ENCODE peak calls at places on chromosomes 5 and 9, in four cellular contexts. One of them, this sample, is unnamed.

GRCh38 chr9:101270325-101270701 is 114.5 kb downstream of the BAAT start:
- DNase-seq in GM18507: no peak
- DNase-seq in WERI-Rb-1: no peak
- DNase-seq in stimulated activated CD4-positive, alpha-beta T cell treated with anti-CD3 and anti-CD28 coated beads, Interleukin-4, amount 100 ng/mL, for 24 hours: no peak
- DNase-seq in this sample: no peak

GRCh38 chr9:31290731-31291130 is 1093.7 kb upstream of the ACO1 start:
- DNase-seq in stimulated activated CD4-positive, alpha-beta T cell treated with anti-CD3 and anti-CD28 coated beads, Interleukin-4, amount 100 ng/mL, for 24 hours: no peak
- DNase-seq in WERI-Rb-1: no peak
- DNase-seq in GM18507: no peak
- DNase-seq in this sample: no peak

GRCh38 chr5:108326982-108327381 is 54.9 kb downstream of the FBXL17 start:
- DNase-seq in GM18507: no peak
- DNase-seq in stimulated activated CD4-positive, alpha-beta T cell treated with anti-CD3 and anti-CD28 coated beads, Interleukin-4, amount 100 ng/mL, for 24 hours: no peak
- DNase-seq in WERI-Rb-1: no peak
- DNase-seq in this sample: no peak

GRCh38 chr9:31355159-31355882 is 1029.1 kb upstream of the ACO1 start:
- DNase-seq in WERI-Rb-1: no peak
- DNase-seq in stimulated activated CD4-positive, alpha-beta T cell treated with anti-CD3 and anti-CD28 coated beads, Interleukin-4, amount 100 ng/mL, for 24 hours: no peak
- DNase-seq in GM18507: no peak
- DNase-seq in this sample: no peak

GRCh38 chr5:157602505-157602904 is 26.9 kb upstream of the ADAM19 start:
- DNase-seq in stimulated activated CD4-positive, alpha-beta T cell treated with anti-CD3 and anti-CD28 coated beads, Interleukin-4, amount 100 ng/mL, for 24 hours: peak
- DNase-seq in WERI-Rb-1: no peak
- DNase-seq in GM18507: no peak
- DNase-seq in this sample: peak

GRCh38 chr9:96299823-96300222 is 2.2 kb downstream of the HSD17B3 start:
- DNase-seq in stimulated activated CD4-positive, alpha-beta T cell treated with anti-CD3 and anti-CD28 coated beads, Interleukin-4, amount 100 ng/mL, for 24 hours: no peak
- DNase-seq in WERI-Rb-1: peak
- DNase-seq in GM18507: no peak
- DNase-seq in this sample: no peak

GRCh38 chr5:180209137-180209581 is at the start of gene RASGEF1C:
- DNase-seq in stimulated activated CD4-positive, alpha-beta T cell treated with anti-CD3 and anti-CD28 coated beads, Interleukin-4, amount 100 ng/mL, for 24 hours: peak
- DNase-seq in GM18507: peak
- DNase-seq in WERI-Rb-1: peak
- DNase-seq in this sample: peak

GRCh38 chr9:136648746-136649145 is 14.0 kb upstream of the EGFL7 start:
- DNase-seq in GM18507: no peak
- DNase-seq in WERI-Rb-1: no peak
- DNase-seq in stimulated activated CD4-positive, alpha-beta T cell treated with anti-CD3 and anti-CD28 coated beads, Interleukin-4, amount 100 ng/mL, for 24 hours: no peak
- DNase-seq in this sample: no peak

GRCh38 chr9:133693703-133694529 is 44.2 kb downstream of the SARDH start:
- DNase-seq in GM18507: no peak
- DNase-seq in WERI-Rb-1: no peak
- DNase-seq in stimulated activated CD4-positive, alpha-beta T cell treated with anti-CD3 and anti-CD28 coated beads, Interleukin-4, amount 100 ng/mL, for 24 hours: no peak
- DNase-seq in this sample: no peak

GRCh38 chr9:21413089-21414023 is 4.4 kb downstream of the IFNA8 start:
- DNase-seq in stimulated activated CD4-positive, alpha-beta T cell treated with anti-CD3 and anti-CD28 coated beads, Interleukin-4, amount 100 ng/mL, for 24 hours: no peak
- DNase-seq in GM18507: no peak
- DNase-seq in WERI-Rb-1: no peak
- DNase-seq in this sample: peak

GRCh38 chr5:100110497-100110896 is 424.7 kb upstream of the FAM174A start:
- DNase-seq in GM18507: no peak
- DNase-seq in stimulated activated CD4-positive, alpha-beta T cell treated with anti-CD3 and anti-CD28 coated beads, Interleukin-4, amount 100 ng/mL, for 24 hours: no peak
- DNase-seq in WERI-Rb-1: no peak
- DNase-seq in this sample: no peak

GRCh38 chr5:144577676-144578075 is 407.0 kb downstream of the KCTD16 start:
- DNase-seq in GM18507: no peak
- DNase-seq in stimulated activated CD4-positive, alpha-beta T cell treated with anti-CD3 and anti-CD28 coated beads, Interleukin-4, amount 100 ng/mL, for 24 hours: no peak
- DNase-seq in WERI-Rb-1: no peak
- DNase-seq in this sample: no peak

GRCh38 chr9:131033269-131034224 is 24.6 kb downstream of the LAMC3 start:
- DNase-seq in stimulated activated CD4-positive, alpha-beta T cell treated with anti-CD3 and anti-CD28 coated beads, Interleukin-4, amount 100 ng/mL, for 24 hours: no peak
- DNase-seq in WERI-Rb-1: no peak
- DNase-seq in GM18507: no peak
- DNase-seq in this sample: no peak

GRCh38 chr9:87647114-87647513 is 78.8 kb upstream of the CTSL start:
- DNase-seq in GM18507: no peak
- DNase-seq in stimulated activated CD4-positive, alpha-beta T cell treated with anti-CD3 and anti-CD28 coated beads, Interleukin-4, amount 100 ng/mL, for 24 hours: no peak
- DNase-seq in WERI-Rb-1: no peak
- DNase-seq in this sample: no peak

GRCh38 chr5:11599499-11599898 is 304.7 kb downstream of the CTNND2 start:
- DNase-seq in WERI-Rb-1: no peak
- DNase-seq in stimulated activated CD4-positive, alpha-beta T cell treated with anti-CD3 and anti-CD28 coated beads, Interleukin-4, amount 100 ng/mL, for 24 hours: no peak
- DNase-seq in GM18507: no peak
- DNase-seq in this sample: no peak

GRCh38 chr9:128374221-128374675 is 3.1 kb downstream of the URM1 start:
- DNase-seq in WERI-Rb-1: no peak
- DNase-seq in stimulated activated CD4-positive, alpha-beta T cell treated with anti-CD3 and anti-CD28 coated beads, Interleukin-4, amount 100 ng/mL, for 24 hours: no peak
- DNase-seq in GM18507: no peak
- DNase-seq in this sample: no peak

GRCh38 chr5:178110511-178110910 is 2.8 kb upstream of the N4BP3 start:
- DNase-seq in stimulated activated CD4-positive, alpha-beta T cell treated with anti-CD3 and anti-CD28 coated beads, Interleukin-4, amount 100 ng/mL, for 24 hours: no peak
- DNase-seq in WERI-Rb-1: no peak
- DNase-seq in GM18507: no peak
- DNase-seq in this sample: no peak

GRCh38 chr9:133103987-133104505 is 17.0 kb downstream of the RALGDS start:
- DNase-seq in WERI-Rb-1: no peak
- DNase-seq in GM18507: no peak
- DNase-seq in stimulated activated CD4-positive, alpha-beta T cell treated with anti-CD3 and anti-CD28 coated beads, Interleukin-4, amount 100 ng/mL, for 24 hours: no peak
- DNase-seq in this sample: no peak

GRCh38 chr5:149422429-149423286 is 43.6 kb upstream of the IL17B start:
- DNase-seq in stimulated activated CD4-positive, alpha-beta T cell treated with anti-CD3 and anti-CD28 coated beads, Interleukin-4, amount 100 ng/mL, for 24 hours: no peak
- DNase-seq in WERI-Rb-1: peak
- DNase-seq in GM18507: no peak
- DNase-seq in this sample: no peak

GRCh38 chr5:35331941-35332340 is 101.7 kb upstream of the PRLR start:
- DNase-seq in GM18507: no peak
- DNase-seq in stimulated activated CD4-positive, alpha-beta T cell treated with anti-CD3 and anti-CD28 coated beads, Interleukin-4, amount 100 ng/mL, for 24 hours: no peak
- DNase-seq in WERI-Rb-1: no peak
- DNase-seq in this sample: no peak

GRCh38 chr5:32030226-32030625 is 143.9 kb downstream of the GOLPH3 start:
- DNase-seq in GM18507: no peak
- DNase-seq in stimulated activated CD4-positive, alpha-beta T cell treated with anti-CD3 and anti-CD28 coated beads, Interleukin-4, amount 100 ng/mL, for 24 hours: no peak
- DNase-seq in WERI-Rb-1: no peak
- DNase-seq in this sample: no peak

GRCh38 chr5:15799014-15799413 is 299.0 kb downstream of the FBXL7 start:
- DNase-seq in GM18507: no peak
- DNase-seq in stimulated activated CD4-positive, alpha-beta T cell treated with anti-CD3 and anti-CD28 coated beads, Interleukin-4, amount 100 ng/mL, for 24 hours: no peak
- DNase-seq in WERI-Rb-1: no peak
- DNase-seq in this sample: no peak

GRCh38 chr5:140113699-140114263 is at the start of gene PURA:
- DNase-seq in stimulated activated CD4-positive, alpha-beta T cell treated with anti-CD3 and anti-CD28 coated beads, Interleukin-4, amount 100 ng/mL, for 24 hours: peak
- DNase-seq in WERI-Rb-1: peak
- DNase-seq in GM18507: peak
- DNase-seq in this sample: peak

GRCh38 chr9:14175778-14176177 is 138.2 kb downstream of the NFIB start:
- DNase-seq in WERI-Rb-1: no peak
- DNase-seq in stimulated activated CD4-positive, alpha-beta T cell treated with anti-CD3 and anti-CD28 coated beads, Interleukin-4, amount 100 ng/mL, for 24 hours: no peak
- DNase-seq in GM18507: no peak
- DNase-seq in this sample: no peak

GRCh38 chr5:56499877-56500276 is 266.7 kb upstream of the ANKRD55 start:
- DNase-seq in WERI-Rb-1: no peak
- DNase-seq in stimulated activated CD4-positive, alpha-beta T cell treated with anti-CD3 and anti-CD28 coated beads, Interleukin-4, amount 100 ng/mL, for 24 hours: no peak
- DNase-seq in GM18507: no peak
- DNase-seq in this sample: no peak

GRCh38 chr5:156406023-156406422 is 79.1 kb downstream of the SGCD start:
- DNase-seq in stimulated activated CD4-positive, alpha-beta T cell treated with anti-CD3 and anti-CD28 coated beads, Interleukin-4, amount 100 ng/mL, for 24 hours: no peak
- DNase-seq in GM18507: no peak
- DNase-seq in WERI-Rb-1: no peak
- DNase-seq in this sample: no peak

GRCh38 chr5:124748687-124749594 is 2.5 kb upstream of the ZNF608 start:
- DNase-seq in WERI-Rb-1: peak
- DNase-seq in GM18507: peak
- DNase-seq in stimulated activated CD4-positive, alpha-beta T cell treated with anti-CD3 and anti-CD28 coated beads, Interleukin-4, amount 100 ng/mL, for 24 hours: no peak
- DNase-seq in this sample: no peak

GRCh38 chr5:91128604-91129003 is 254.5 kb downstream of the ARRDC3 start:
- DNase-seq in GM18507: no peak
- DNase-seq in stimulated activated CD4-positive, alpha-beta T cell treated with anti-CD3 and anti-CD28 coated beads, Interleukin-4, amount 100 ng/mL, for 24 hours: no peak
- DNase-seq in WERI-Rb-1: no peak
- DNase-seq in this sample: no peak

GRCh38 chr9:4787876-4788275 is 4.9 kb upstream of the RCL1 start:
- DNase-seq in stimulated activated CD4-positive, alpha-beta T cell treated with anti-CD3 and anti-CD28 coated beads, Interleukin-4, amount 100 ng/mL, for 24 hours: no peak
- DNase-seq in GM18507: no peak
- DNase-seq in WERI-Rb-1: no peak
- DNase-seq in this sample: no peak

GRCh38 chr9:129650680-129651235 is 8.8 kb upstream of the ASB6 start:
- DNase-seq in stimulated activated CD4-positive, alpha-beta T cell treated with anti-CD3 and anti-CD28 coated beads, Interleukin-4, amount 100 ng/mL, for 24 hours: no peak
- DNase-seq in WERI-Rb-1: no peak
- DNase-seq in GM18507: no peak
- DNase-seq in this sample: no peak

GRCh38 chr9:121634800-121635261 is 16.6 kb upstream of the DAB2IP start:
- DNase-seq in GM18507: no peak
- DNase-seq in WERI-Rb-1: peak
- DNase-seq in stimulated activated CD4-positive, alpha-beta T cell treated with anti-CD3 and anti-CD28 coated beads, Interleukin-4, amount 100 ng/mL, for 24 hours: no peak
- DNase-seq in this sample: no peak

GRCh38 chr9:2800385-2801179 is 43.3 kb downstream of the PUM3 start:
- DNase-seq in GM18507: no peak
- DNase-seq in stimulated activated CD4-positive, alpha-beta T cell treated with anti-CD3 and anti-CD28 coated beads, Interleukin-4, amount 100 ng/mL, for 24 hours: no peak
- DNase-seq in WERI-Rb-1: peak
- DNase-seq in this sample: no peak

GRCh38 chr5:64749385-64749784 is 19.1 kb downstream of the SREK1IP1 start:
- DNase-seq in stimulated activated CD4-positive, alpha-beta T cell treated with anti-CD3 and anti-CD28 coated beads, Interleukin-4, amount 100 ng/mL, for 24 hours: no peak
- DNase-seq in GM18507: no peak
- DNase-seq in WERI-Rb-1: no peak
- DNase-seq in this sample: no peak

GRCh38 chr9:112042244-112042638 is 132.9 kb downstream of the SUSD1 start:
- DNase-seq in stimulated activated CD4-positive, alpha-beta T cell treated with anti-CD3 and anti-CD28 coated beads, Interleukin-4, amount 100 ng/mL, for 24 hours: no peak
- DNase-seq in WERI-Rb-1: no peak
- DNase-seq in GM18507: no peak
- DNase-seq in this sample: no peak

GRCh38 chr5:180118391-180118791 is 46.8 kb upstream of the RNF130 start:
- DNase-seq in GM18507: no peak
- DNase-seq in stimulated activated CD4-positive, alpha-beta T cell treated with anti-CD3 and anti-CD28 coated beads, Interleukin-4, amount 100 ng/mL, for 24 hours: no peak
- DNase-seq in WERI-Rb-1: no peak
- DNase-seq in this sample: no peak

GRCh38 chr5:139482050-139482889 is at the start of gene STING1:
- DNase-seq in WERI-Rb-1: no peak
- DNase-seq in stimulated activated CD4-positive, alpha-beta T cell treated with anti-CD3 and anti-CD28 coated beads, Interleukin-4, amount 100 ng/mL, for 24 hours: peak
- DNase-seq in GM18507: no peak
- DNase-seq in this sample: peak

GRCh38 chr5:149680810-149681221 is 49.3 kb upstream of the PPARGC1B start:
- DNase-seq in stimulated activated CD4-positive, alpha-beta T cell treated with anti-CD3 and anti-CD28 coated beads, Interleukin-4, amount 100 ng/mL, for 24 hours: no peak
- DNase-seq in GM18507: peak
- DNase-seq in WERI-Rb-1: no peak
- DNase-seq in this sample: no peak

GRCh38 chr9:89178162-89179120 is at the start of gene SHC3:
- DNase-seq in stimulated activated CD4-positive, alpha-beta T cell treated with anti-CD3 and anti-CD28 coated beads, Interleukin-4, amount 100 ng/mL, for 24 hours: no peak
- DNase-seq in WERI-Rb-1: peak
- DNase-seq in GM18507: no peak
- DNase-seq in this sample: no peak

GRCh38 chr9:79049371-79049770 is 522.4 kb upstream of the TLE4 start:
- DNase-seq in WERI-Rb-1: no peak
- DNase-seq in stimulated activated CD4-positive, alpha-beta T cell treated with anti-CD3 and anti-CD28 coated beads, Interleukin-4, amount 100 ng/mL, for 24 hours: no peak
- DNase-seq in GM18507: no peak
- DNase-seq in this sample: no peak

GRCh38 chr5:169408735-169409134 is 107.8 kb upstream of the SLIT3 start:
- DNase-seq in WERI-Rb-1: no peak
- DNase-seq in stimulated activated CD4-positive, alpha-beta T cell treated with anti-CD3 and anti-CD28 coated beads, Interleukin-4, amount 100 ng/mL, for 24 hours: no peak
- DNase-seq in GM18507: no peak
- DNase-seq in this sample: no peak